ENCODE peak calls at places on chromosomes 4 and X, in seven cellular contexts. V, Y, I, M, T, F and O are unnamed samples. For H3K4me1, the result is how much of the 10 kb centered on the place peaks cover.

GRCh38 chrX:9188117-9188516 is 154.2 kb upstream of the FAM9B start:
- DNase-seq in V (no peak), Y (no peak), I (no peak), M (no peak), T (no peak), F (no peak), O (no peak)

GRCh38 chr4:130747842-130748241 is 1651.9 kb downstream of the C4orf33 start:
- DNase-seq in V (no peak), Y (no peak), I (peak), M (no peak), T (peak), F (no peak), O (no peak)

GRCh38 chr4:4918067-4918466 is 58.6 kb downstream of the MSX1 start:
- DNase-seq in V (no peak), Y (no peak), I (no peak), M (no peak), T (no peak), F (no peak), O (no peak)

GRCh38 chrX:17553961-17554482 is 179.0 kb downstream of the NHS start:
- DNase-seq in V (no peak), Y (no peak), I (no peak), M (no peak), T (peak), F (no peak), O (no peak)

GRCh38 chr4:147334478-147334877 is 146.4 kb upstream of the EDNRA start:
- DNase-seq in V (peak), Y (no peak), I (no peak), M (no peak), T (peak), F (no peak), O (no peak)

GRCh38 chr4:24210332-24210902 is 320.6 kb upstream of the PPARGC1A start:
- DNase-seq in V (peak), Y (no peak), I (no peak), M (no peak), T (peak), F (no peak), O (no peak)

GRCh38 chr4:182556576-182556975 is 313.4 kb downstream of the TENM3 start:
- DNase-seq in V (peak), Y (no peak), I (peak), M (no peak), T (peak), F (no peak), O (no peak)

GRCh38 chr4:4753643-4754042 is 105.8 kb upstream of the MSX1 start:
- DNase-seq in V (no peak), Y (no peak), I (peak), M (no peak), T (no peak), F (no peak), O (no peak)

GRCh38 chr4:122469457-122469856 is 12.9 kb upstream of the IL2 start:
- DNase-seq in V (no peak), Y (no peak), I (no peak), M (no peak), T (no peak), F (no peak), O (no peak)

GRCh38 chrX:100404851-100405250 is 5.2 kb downstream of the PCDH19 start:
- DNase-seq in V (no peak), Y (no peak), I (no peak), M (no peak), T (no peak), F (no peak), O (no peak)

GRCh38 chrX:130330146-130330545 is 9.6 kb upstream of the SLC25A14 start:
- DNase-seq in V (no peak), Y (no peak), I (no peak), M (peak), T (no peak), F (no peak), O (no peak)

GRCh38 chr4:116016201-116016600 is 902.8 kb upstream of the NDST4 start:
- DNase-seq in V (peak), Y (no peak), I (no peak), M (peak), T (peak), F (no peak), O (no peak)

GRCh38 chrX:10467793-10468192 is 152.6 kb downstream of the MID1 start:
- DNase-seq in V (peak), Y (no peak), I (no peak), M (no peak), T (peak), F (no peak), O (no peak)

GRCh38 chrX:13334491-13334890 is 14.6 kb upstream of the ATXN3L start:
- DNase-seq in V (peak), Y (no peak), I (peak), M (no peak), T (no peak), F (no peak), O (no peak)

GRCh38 chr4:152159773-152160172 is 376.1 kb downstream of the FBXW7 start:
- DNase-seq in V (no peak), Y (no peak), I (no peak), M (no peak), T (no peak), F (no peak), O (no peak)

GRCh38 chr4:17884063-17884462 is 73.3 kb downstream of the NCAPG start:
- DNase-seq in V (peak), Y (no peak), I (no peak), M (no peak), T (no peak), F (no peak), O (no peak)

GRCh38 chrX:120450163-120450562 is 18.9 kb downstream of the LAMP2 start:
- DNase-seq in V (no peak), Y (no peak), I (peak), M (no peak), T (no peak), F (no peak), O (no peak)

GRCh38 chrX:37860731-37861130 is 13.4 kb upstream of the DYNLT3 start:
- DNase-seq in V (no peak), Y (no peak), I (no peak), M (no peak), T (no peak), F (no peak), O (no peak)

GRCh38 chr4:165873298-165874071 is 448 bp downstream of the TLL1 start:
- DNase-seq in V (no peak), Y (peak), I (peak), M (peak), T (peak), F (no peak), O (peak)

GRCh38 chrX:118698516-118699247 is 28.7 kb upstream of the IL13RA1 start:
- DNase-seq in V (peak), Y (no peak), I (no peak), M (no peak), T (no peak), F (no peak), O (no peak)

GRCh38 chrX:10833299-10834169 is 213.1 kb upstream of the MID1 start:
- DNase-seq in V (no peak), Y (peak), I (peak), M (no peak), T (peak), F (peak), O (peak)

GRCh38 chrX:17527932-17528331 is 152.9 kb downstream of the NHS start:
- DNase-seq in V (no peak), Y (no peak), I (no peak), M (no peak), T (no peak), F (no peak), O (no peak)

GRCh38 chr4:186685744-186686143 is 37.9 kb downstream of the FAT1 start:
- DNase-seq in V (peak), Y (no peak), I (peak), M (no peak), T (peak), F (no peak), O (no peak)

GRCh38 chrX:72396117-72396516 is 90.4 kb upstream of the CITED1 start:
- DNase-seq in V (no peak), Y (no peak), I (no peak), M (no peak), T (no peak), F (no peak), O (no peak)

GRCh38 chrX:120672389-120672788 is 42.5 kb upstream of the C1GALT1C1 start:
- DNase-seq in V (peak), Y (no peak), I (no peak), M (no peak), T (peak), F (no peak), O (no peak)

GRCh38 chr4:148530114-148530513 is 87.9 kb upstream of the NR3C2 start:
- DNase-seq in V (peak), Y (no peak), I (no peak), M (no peak), T (no peak), F (no peak), O (no peak)

GRCh38 chrX:9644335-9644734 is 121.3 kb downstream of the GPR143 start:
- DNase-seq in V (no peak), Y (no peak), I (no peak), M (no peak), T (no peak), F (no peak), O (no peak)

GRCh38 chrX:33543757-33544156 is 332.4 kb upstream of the DMD start:
- DNase-seq in V (no peak), Y (no peak), I (no peak), M (no peak), T (no peak), F (no peak), O (no peak)

GRCh38 chrX:68942141-68942540 is 113.3 kb downstream of the EFNB1 start:
- DNase-seq in V (no peak), Y (no peak), I (no peak), M (no peak), T (no peak), F (no peak), O (no peak)

GRCh38 chr4:70365479-70365878 is 4.9 kb downstream of the SMR3A start:
- DNase-seq in V (no peak), Y (no peak), I (no peak), M (no peak), T (no peak), F (no peak), O (no peak)

GRCh38 chr4:44425614-44426208 is 22.9 kb downstream of the KCTD8 start:
- DNase-seq in V (peak), Y (peak), I (peak), M (no peak), T (no peak), F (no peak), O (peak)

GRCh38 chrX:67700607-67701006 is 156.8 kb downstream of the AR start:
- DNase-seq in V (no peak), Y (no peak), I (peak), M (no peak), T (peak), F (no peak), O (no peak)

GRCh38 chrX:140724337-140725105 is 15.0 kb downstream of the LINC00632 start:
- DNase-seq in V (no peak), Y (no peak), I (peak), M (no peak), T (peak), F (no peak), O (no peak)

GRCh38 chr4:59553063-59553738 is 1646.9 kb upstream of the ADGRL3 start:
- DNase-seq in V (no peak), Y (no peak), I (peak), M (peak), T (peak), F (no peak), O (no peak)

GRCh38 chrX:50813843-50814661 is at the start of gene SHROOM4:
- DNase-seq in V (peak), Y (peak), I (peak), M (no peak), T (peak), F (peak), O (peak)

DNA sequence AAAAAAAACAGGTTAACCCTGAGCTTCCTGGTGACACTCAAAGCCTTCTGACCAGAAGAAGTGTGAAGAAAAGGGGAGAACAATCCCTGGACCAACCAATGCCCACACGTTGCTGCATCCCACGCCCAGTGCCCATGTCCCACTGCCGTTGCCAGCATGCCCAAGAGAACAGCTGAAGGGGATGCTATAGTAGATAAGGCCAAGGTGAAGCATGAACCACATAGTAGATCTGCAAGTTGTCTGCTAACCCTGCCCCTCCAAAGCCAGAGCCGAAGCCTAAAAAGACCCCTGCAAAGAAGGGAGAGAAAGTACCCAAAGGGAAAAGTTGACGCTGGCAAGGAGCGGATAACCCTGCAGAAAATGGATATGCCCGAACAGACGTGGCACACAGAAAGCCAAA is 11.3 kb upstream of the CD38 start:
- DNase-seq in V (no peak), Y (no peak), I (no peak), M (no peak), T (no peak), F (no peak), O (no peak)
- H3K4me2 ChIP-seq in V (no peak), Y (no peak), I (no peak), M (no peak), T (no peak), F (no peak), O (no peak)

GRCh38 chr4:86876894-86877685 is 15.1 kb downstream of the C4orf36 start:
- DNase-seq in V (no peak), Y (no peak), I (no peak), M (no peak), T (no peak), F (no peak), O (no peak)
- H3K18ac ChIP-seq in V (no peak), Y (no peak), I (no peak), M (no peak), T (no peak), F (no peak), O (no peak)

GRCh38 chrX:369563-370101 is 17.1 kb downstream of the PPP2R3B start:
- DNase-seq in V (no peak), Y (no peak), I (no peak), M (no peak), T (no peak), F (no peak), O (no peak)
- H3K4me1 ChIP-seq in V (under half), Y (under half), I (under half), M (under half), T (under half), F (under half), O (under half)

GRCh38 chr4:140943887-140944515 is 187.8 kb upstream of the TBC1D9 start:
- DNase-seq in V (peak), Y (no peak), I (no peak), M (no peak), T (no peak), F (no peak), O (no peak)
- H3K4me2 ChIP-seq in V (peak), Y (no peak), I (no peak), M (no peak), T (no peak), F (no peak), O (no peak)

GRCh38 chrX:126723881-126724280 is 95.6 kb upstream of the PRR32 start:
- DNase-seq in V (no peak), Y (peak), I (no peak), M (no peak), T (no peak), F (no peak), O (no peak)
- H3K18ac ChIP-seq in V (no peak), Y (no peak), I (no peak), M (no peak), T (no peak), F (no peak), O (no peak)